ENCODE peak calls at places on chromosome 19, in six cellular contexts. X is NCI-H1105; T is CD4-positive, alpha-beta memory T cell; O is KG1; F is CD8-positive, alpha-beta T cell; C is activated CD4-positive, CD25-positive, alpha-beta regulatory T cell treated with anti-CD3 and anti-CD28 coated beads, Interleukin-2, amount 50 U/mL, for 72 hours. Y is an unnamed sample.

GRCh38 chr19:7799640-7800355 is 30.2 kb upstream of the EVI5L start:
- DNase-seq in X (peak), T (peak), O (peak), F (peak), C (peak), Y (peak)

GRCh38 chr19:50815443-50815842 is 8.1 kb downstream of the KLK1 start:
- DNase-seq in X (no peak), T (no peak), O (no peak), F (no peak), C (no peak), Y (no peak)

GRCh38 chr19:54248016-54248601 is 5.5 kb upstream of the LILRA6 start:
- DNase-seq in X (no peak), T (peak), O (peak), F (no peak), C (no peak), Y (peak)

GRCh38 chr19:34962945-34963530 is 991 bp downstream of the ZNF792 start:
- DNase-seq in X (no peak), T (no peak), O (no peak), F (no peak), C (no peak), Y (no peak)

GRCh38 chr19:15115762-15116615 is 8.8 kb downstream of the SYDE1 start:
- DNase-seq in X (no peak), T (no peak), O (no peak), F (no peak), C (no peak), Y (no peak)

GRCh38 chr19:47093841-47094240 is 19.7 kb downstream of the ZC3H4 start:
- DNase-seq in X (no peak), T (no peak), O (no peak), F (no peak), C (no peak), Y (no peak)

GRCh38 chr19:19721896-19722295 is 11.0 kb downstream of the ZNF14 start:
- DNase-seq in X (no peak), T (no peak), O (no peak), F (no peak), C (no peak), Y (no peak)

GRCh38 chr19:56301886-56302620 is 12.6 kb downstream of the ZSCAN5A start:
- DNase-seq in X (no peak), T (no peak), O (no peak), F (no peak), C (no peak), Y (no peak)

GRCh38 chr19:6103217-6103644 is 7.1 kb downstream of the RFX2 start:
- DNase-seq in X (no peak), T (no peak), O (no peak), F (no peak), C (no peak), Y (peak)

GRCh38 chr19:30168760-30169159 is 203.4 kb upstream of the ZNF536 start:
- DNase-seq in X (no peak), T (no peak), O (no peak), F (no peak), C (no peak), Y (no peak)

GRCh38 chr19:50358483-50359431 is 6.7 kb downstream of the NAPSA start:
- DNase-seq in X (peak), T (peak), O (no peak), F (peak), C (peak), Y (peak)

GRCh38 chr19:9535934-9536333 is 2.5 kb downstream of the ZNF426 start:
- DNase-seq in X (no peak), T (no peak), O (no peak), F (no peak), C (no peak), Y (peak)

GRCh38 chr19:4597975-4598671 is 38.6 kb upstream of the SEMA6B start:
- DNase-seq in X (peak), T (peak), O (no peak), F (no peak), C (peak), Y (peak)

GRCh38 chr19:6260376-6260775 is 19.4 kb downstream of the MLLT1 start:
- DNase-seq in X (no peak), T (no peak), O (no peak), F (no peak), C (no peak), Y (no peak)

GRCh38 chr19:11091343-11092153 is 2.3 kb downstream of the LDLR start:
- DNase-seq in X (no peak), T (peak), O (no peak), F (peak), C (peak), Y (peak)

GRCh38 chr19:12672744-12673143 is 6.1 kb downstream of the WDR83 start:
- DNase-seq in X (no peak), T (no peak), O (no peak), F (no peak), C (no peak), Y (no peak)

GRCh38 chr19:1429750-1430149 is 8.4 kb upstream of the RPS15 start:
- DNase-seq in X (no peak), T (no peak), O (no peak), F (no peak), C (no peak), Y (no peak)

GRCh38 chr19:8512991-8513686 is 828 bp downstream of the ZNF414 start:
- DNase-seq in X (no peak), T (no peak), O (no peak), F (no peak), C (no peak), Y (no peak)

GRCh38 chr19:2627319-2627829 is 75.1 kb downstream of the GNG7 start:
- DNase-seq in X (no peak), T (no peak), O (no peak), F (no peak), C (peak), Y (peak)

GRCh38 chr19:7916137-7916907 is 1.7 kb downstream of the TGFBR3L start:
- DNase-seq in X (peak), T (peak), O (no peak), F (no peak), C (peak), Y (no peak)

GRCh38 chr19:46786236-46787039 is 2.0 kb downstream of the SLC1A5 start:
- DNase-seq in X (no peak), T (peak), O (peak), F (peak), C (peak), Y (peak)

GRCh38 chr19:49142866-49143335 is 12.3 kb downstream of the HRC start:
- DNase-seq in X (no peak), T (peak), O (no peak), F (peak), C (peak), Y (peak)

GRCh38 chr19:30171138-30171635 is 201.0 kb upstream of the ZNF536 start:
- DNase-seq in X (no peak), T (no peak), O (no peak), F (no peak), C (no peak), Y (no peak)

GRCh38 chr19:39126593-39127187 is 1.1 kb downstream of the PAK4 start:
- DNase-seq in X (no peak), T (no peak), O (no peak), F (no peak), C (no peak), Y (peak)

GRCh38 chr19:58572818-58573657 is at the start of gene MZF1:
- DNase-seq in X (no peak), T (peak), O (no peak), F (peak), C (peak), Y (peak)

GRCh38 chr19:12974301-12975220 is 5.2 kb downstream of the DAND5 start:
- DNase-seq in X (no peak), T (no peak), O (no peak), F (no peak), C (no peak), Y (no peak)

GRCh38 chr19:17933414-17934129 is 757 bp downstream of the CCDC124 start:
- DNase-seq in X (no peak), T (no peak), O (no peak), F (no peak), C (no peak), Y (peak)

GRCh38 chr19:8459095-8459494 is 14.3 kb downstream of the HNRNPM start:
- DNase-seq in X (no peak), T (no peak), O (no peak), F (no peak), C (no peak), Y (no peak)

Y was measured in RPMI7951.